ENCODE peak calls at places on chromosomes 3 and 15, in five cellular contexts. One of them, this sample, is unnamed.
A peak's percentile ranks its signal among the peaks of the same experiment; 100 is the strongest.

GRCh38 chr3:54999159-54999558 is 71.3 kb upstream of the LRTM1 start:
- DNase-seq in stimulated activated CD4-positive, alpha-beta T cell treated with anti-CD3 and anti-CD28 coated beads, Interleukin-1b, Interleukin-23, amount 100 ng/mL, for 24 hours: no peak
- DNase-seq in glutamatergic neuron: no peak
- DNase-seq in CD4-positive, alpha-beta T cell: no peak
- DNase-seq in SJSA1: peak; percentile 72
- DNase-seq in this sample: no peak

GRCh38 chr3:36796896-36797295 is 32.5 kb upstream of the DCLK3 start:
- DNase-seq in SJSA1: no peak
- DNase-seq in glutamatergic neuron: no peak
- DNase-seq in CD4-positive, alpha-beta T cell: no peak
- DNase-seq in stimulated activated CD4-positive, alpha-beta T cell treated with anti-CD3 and anti-CD28 coated beads, Interleukin-1b, Interleukin-23, amount 100 ng/mL, for 24 hours: no peak
- DNase-seq in this sample: no peak

GRCh38 chr3:23479615-23480323 is 276.6 kb downstream of the UBE2E2 start:
- DNase-seq in glutamatergic neuron: no peak
- DNase-seq in SJSA1: no peak
- DNase-seq in stimulated activated CD4-positive, alpha-beta T cell treated with anti-CD3 and anti-CD28 coated beads, Interleukin-1b, Interleukin-23, amount 100 ng/mL, for 24 hours: no peak
- DNase-seq in CD4-positive, alpha-beta T cell: no peak
- DNase-seq in this sample: no peak

GRCh38 chr15:75661041-75661778 is 13.5 kb downstream of the SNX33 start:
- DNase-seq in stimulated activated CD4-positive, alpha-beta T cell treated with anti-CD3 and anti-CD28 coated beads, Interleukin-1b, Interleukin-23, amount 100 ng/mL, for 24 hours: no peak
- DNase-seq in glutamatergic neuron: no peak
- DNase-seq in SJSA1: peak; percentile 63
- DNase-seq in CD4-positive, alpha-beta T cell: no peak
- DNase-seq in this sample: peak; percentile 87

GRCh38 chr15:99967841-99968371 is 234.7 kb upstream of the LYSMD4 start:
- DNase-seq in stimulated activated CD4-positive, alpha-beta T cell treated with anti-CD3 and anti-CD28 coated beads, Interleukin-1b, Interleukin-23, amount 100 ng/mL, for 24 hours: no peak
- DNase-seq in CD4-positive, alpha-beta T cell: no peak
- DNase-seq in SJSA1: no peak
- DNase-seq in glutamatergic neuron: no peak
- DNase-seq in this sample: no peak

GRCh38 chr3:8800016-8800415 is 30.6 kb upstream of the OXTR start:
- DNase-seq in glutamatergic neuron: no peak
- DNase-seq in CD4-positive, alpha-beta T cell: no peak
- DNase-seq in stimulated activated CD4-positive, alpha-beta T cell treated with anti-CD3 and anti-CD28 coated beads, Interleukin-1b, Interleukin-23, amount 100 ng/mL, for 24 hours: no peak
- DNase-seq in SJSA1: no peak
- DNase-seq in this sample: no peak

GRCh38 chr3:108076564-108076963 is 14.3 kb downstream of the CD47 start:
- DNase-seq in CD4-positive, alpha-beta T cell: no peak
- DNase-seq in SJSA1: no peak
- DNase-seq in stimulated activated CD4-positive, alpha-beta T cell treated with anti-CD3 and anti-CD28 coated beads, Interleukin-1b, Interleukin-23, amount 100 ng/mL, for 24 hours: no peak
- DNase-seq in glutamatergic neuron: no peak
- DNase-seq in this sample: no peak

GRCh38 chr3:65996605-65997004 is 42.1 kb downstream of the MAGI1 start:
- DNase-seq in stimulated activated CD4-positive, alpha-beta T cell treated with anti-CD3 and anti-CD28 coated beads, Interleukin-1b, Interleukin-23, amount 100 ng/mL, for 24 hours: no peak
- DNase-seq in CD4-positive, alpha-beta T cell: no peak
- DNase-seq in glutamatergic neuron: no peak
- DNase-seq in SJSA1: no peak
- DNase-seq in this sample: no peak

GRCh38 chr15:99537344-99537743 is 28.4 kb upstream of the MEF2A start:
- DNase-seq in stimulated activated CD4-positive, alpha-beta T cell treated with anti-CD3 and anti-CD28 coated beads, Interleukin-1b, Interleukin-23, amount 100 ng/mL, for 24 hours: no peak
- DNase-seq in CD4-positive, alpha-beta T cell: no peak
- DNase-seq in SJSA1: no peak
- DNase-seq in glutamatergic neuron: peak; percentile 35
- DNase-seq in this sample: no peak

GRCh38 chr3:12559520-12559919 is 2.6 kb downstream of the MKRN2 start:
- DNase-seq in glutamatergic neuron: no peak
- DNase-seq in CD4-positive, alpha-beta T cell: no peak
- DNase-seq in SJSA1: no peak
- DNase-seq in stimulated activated CD4-positive, alpha-beta T cell treated with anti-CD3 and anti-CD28 coated beads, Interleukin-1b, Interleukin-23, amount 100 ng/mL, for 24 hours: no peak
- DNase-seq in this sample: no peak

This sample was measured in 8988T.